ENCODE peak calls at places on chromosomes 6 and 20, in four cellular contexts. V is AG04450, A is GM12878, D is adrenal gland. Y is an unnamed sample.
A peak's percentile ranks its signal among the peaks of the same experiment; 100 is the strongest.

GRCh38 chr20:43767686-43768474 is 41.1 kb upstream of the GTSF1L start:
- DNase-seq in V (no peak), A (no peak), D (no peak), Y (peak; percentile 83)

GRCh38 chr20:62516345-62516744 is 40.5 kb upstream of the GATA5 start:
- DNase-seq in V (no peak), A (no peak), D (no peak), Y (no peak)

GRCh38 chr20:18019068-18019467 is 38.6 kb downstream of the OVOL2 start:
- DNase-seq in V (no peak), A (no peak), D (no peak), Y (no peak)

GRCh38 chr6:129766959-129767728 is 57.2 kb upstream of the ARHGAP18 start:
- DNase-seq in V (peak; percentile 55), A (no peak), D (no peak), Y (peak; percentile 49)

GRCh38 chr6:12610862-12611261 is 105.7 kb upstream of the PHACTR1 start:
- DNase-seq in V (no peak), A (no peak), D (no peak), Y (no peak)

GRCh38 chr6:167804281-167805013 is 22.3 kb upstream of the AFDN start:
- DNase-seq in V (no peak), A (no peak), D (no peak), Y (no peak)

GRCh38 chr6:19424853-19425252 is 412.3 kb upstream of the ID4 start:
- DNase-seq in V (no peak), A (no peak), D (no peak), Y (no peak)

GRCh38 chr6:300494-301198 is 8.4 kb downstream of the DUSP22 start:
- DNase-seq in V (no peak), A (no peak), D (no peak), Y (no peak)

GRCh38 chr6:54971825-54972224 is 125.3 kb downstream of the FAM83B start:
- DNase-seq in V (no peak), A (no peak), D (no peak), Y (no peak)

GRCh38 chr20:18267815-18268214 is 20.5 kb upstream of the ZNF133 start:
- DNase-seq in V (no peak), A (no peak), D (no peak), Y (no peak)

GRCh38 chr20:8489094-8489883 is 357.2 kb downstream of the PLCB1 start:
- DNase-seq in V (no peak), A (no peak), D (no peak), Y (peak; percentile 16)

GRCh38 chr20:58645277-58645968 is 5.7 kb upstream of the STX16 start:
- DNase-seq in V (no peak), A (no peak), D (no peak), Y (peak; percentile 25)

GRCh38 chr20:10715035-10715434 is 41.2 kb upstream of the JAG1 start:
- DNase-seq in V (peak; percentile 58), A (no peak), D (no peak), Y (peak; percentile 31)

GRCh38 chr6:42400886-42401604 is 50.7 kb downstream of the TRERF1 start:
- DNase-seq in V (no peak), A (no peak), D (no peak), Y (no peak)

GRCh38 chr20:9051508-9051907 is 17.4 kb upstream of the PLCB4 start:
- DNase-seq in V (peak; percentile 94), A (no peak), D (no peak), Y (peak; percentile 89)

GRCh38 chr6:139290787-139291294 is 957 bp downstream of the TXLNB start:
- DNase-seq in V (no peak), A (peak; percentile 88), D (peak; percentile 35), Y (peak; percentile 19)

GRCh38 chr6:123925360-123925759 is 121.7 kb downstream of the NKAIN2 start:
- DNase-seq in V (no peak), A (peak; percentile 47), D (no peak), Y (no peak)

GRCh38 chr6:78427386-78427785 is 440.0 kb upstream of the IRAK1BP1 start:
- DNase-seq in V (no peak), A (no peak), D (no peak), Y (no peak)

GRCh38 chr6:106213660-106214276 is 111.8 kb downstream of the ATG5 start:
- DNase-seq in V (no peak), A (no peak), D (no peak), Y (no peak)

GRCh38 chr6:36851632-36852031 is 12.4 kb upstream of the CPNE5 start:
- DNase-seq in V (no peak), A (no peak), D (no peak), Y (no peak)

GRCh38 chr6:24052632-24053031 is 73.4 kb upstream of the NRSN1 start:
- DNase-seq in V (no peak), A (no peak), D (no peak), Y (no peak)

GRCh38 chr6:28648035-28648877 is 122.6 kb downstream of the GPX5 start:
- DNase-seq in V (peak; percentile 49), A (peak; percentile 77), D (peak; percentile 59), Y (peak; percentile 41)

GRCh38 chr20:25632940-25633790 is 9.4 kb upstream of the NANP start:
- DNase-seq in V (no peak), A (no peak), D (no peak), Y (peak; percentile 10)

GRCh38 chr6:142254513-142254912 is 47.3 kb upstream of the ADGRG6 start:
- DNase-seq in V (no peak), A (no peak), D (no peak), Y (no peak)

GRCh38 chr20:61502433-61502832 is 250.4 kb downstream of the CDH4 start:
- DNase-seq in V (no peak), A (no peak), D (no peak), Y (no peak)

GRCh38 chr6:4059115-4059777 is 19.7 kb downstream of the FAM217A start:
- DNase-seq in V (peak; percentile 46), A (no peak), D (no peak), Y (peak; percentile 76)

GRCh38 chr20:14384411-14384810 is 47.0 kb upstream of the FLRT3 start:
- DNase-seq in V (peak; percentile 26), A (no peak), D (no peak), Y (peak; percentile 50)

GRCh38 chr6:155538708-155539107 is 83.1 kb upstream of the NOX3 start:
- DNase-seq in V (no peak), A (no peak), D (no peak), Y (no peak)

GRCh38 chr6:147156799-147157382 is 47.3 kb upstream of the STXBP5 start:
- DNase-seq in V (no peak), A (no peak), D (no peak), Y (no peak)

GRCh38 chr6:31880616-31881015 is 1.8 kb upstream of the SLC44A4 start:
- DNase-seq in V (no peak), A (no peak), D (no peak), Y (no peak)

GRCh38 chr6:100023798-100024197 is 29.8 kb upstream of the MCHR2 start:
- DNase-seq in V (no peak), A (no peak), D (no peak), Y (no peak)

GRCh38 chr6:34065470-34066283 is 80.2 kb downstream of the GRM4 start:
- DNase-seq in V (no peak), A (no peak), D (no peak), Y (peak; percentile 43)

GRCh38 chr6:74100719-74101287 is 404.8 kb downstream of the CD109 start:
- DNase-seq in V (no peak), A (no peak), D (no peak), Y (no peak)

GRCh38 chr6:108853077-108853476 is 4.9 kb downstream of the ARMC2 start:
- DNase-seq in V (no peak), A (no peak), D (no peak), Y (no peak)

GRCh38 chr6:118648866-118649554 is 2.4 kb downstream of the CEP85L start:
- DNase-seq in V (no peak), A (no peak), D (no peak), Y (no peak)

DNA sequence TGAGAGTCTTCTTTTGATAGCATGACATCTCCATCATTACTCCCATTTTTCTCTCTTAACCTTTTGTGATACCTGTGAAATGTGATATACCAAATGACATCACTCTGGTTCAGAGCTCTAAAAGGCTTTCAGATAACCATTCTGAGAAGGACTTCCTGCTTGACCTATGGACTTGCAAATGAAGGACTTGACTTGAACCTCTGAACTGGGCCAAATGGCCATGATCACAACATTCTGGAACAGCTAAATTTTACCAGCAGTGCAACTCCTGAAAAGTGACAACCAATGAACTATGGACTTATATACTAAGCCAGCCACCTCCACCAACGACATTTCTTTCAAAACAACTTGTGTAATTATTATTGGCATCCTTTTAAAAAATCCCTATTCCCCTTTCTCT is 1085.8 kb upstream of the CITED2 start:
- DNase-seq in V (no peak), A (no peak), D (no peak), Y (no peak)
- H3K9me3 ChIP-seq in V (no peaks in the 10 kb centered on the region), A (no peaks in the 10 kb centered on the region), D (no peaks in the 10 kb centered on the region), Y (peaks cover 16% of the 10 kb centered on the region)

DNA sequence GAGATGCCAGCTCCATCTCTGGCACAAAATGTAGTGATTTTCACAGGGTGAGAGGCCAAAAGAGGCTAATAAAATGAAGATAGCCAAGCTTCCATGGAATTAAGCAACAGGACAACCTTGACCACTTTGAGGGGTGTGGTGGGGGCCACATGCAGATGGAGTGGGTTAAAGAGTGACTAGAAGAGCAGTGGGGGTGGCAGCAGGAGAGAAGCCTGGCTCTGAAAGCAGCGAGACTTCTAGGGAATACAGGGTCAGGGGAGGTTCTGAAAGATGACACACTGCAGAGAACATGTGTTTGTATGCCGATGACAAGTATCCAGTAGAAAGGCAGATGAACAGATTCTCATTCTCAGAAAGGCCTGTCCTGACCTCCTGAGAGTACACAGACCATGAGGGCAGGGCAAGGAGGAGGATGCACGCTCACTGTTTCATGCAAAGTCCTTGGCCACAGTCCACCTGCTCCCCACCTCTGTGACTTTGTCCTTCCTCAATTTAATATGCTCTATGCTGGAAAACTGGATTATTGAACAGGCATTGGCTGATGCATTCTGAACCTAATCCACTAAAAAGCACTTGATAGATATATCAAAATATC is 2.8 kb downstream of the LPA start:
- DNase-seq in V (no peak), A (no peak), D (no peak), Y (no peak)
- H3K9me3 ChIP-seq in V (peaks cover 25% of the 10 kb centered on the region), A (no peaks in the 10 kb centered on the region), D (no peaks in the 10 kb centered on the region), Y (no peaks in the 10 kb centered on the region)

GRCh38 chr6:51137777-51138176 is 319.1 kb downstream of the TFAP2B start:
- DNase-seq in V (no peak), A (no peak), D (no peak), Y (no peak)

DNA sequence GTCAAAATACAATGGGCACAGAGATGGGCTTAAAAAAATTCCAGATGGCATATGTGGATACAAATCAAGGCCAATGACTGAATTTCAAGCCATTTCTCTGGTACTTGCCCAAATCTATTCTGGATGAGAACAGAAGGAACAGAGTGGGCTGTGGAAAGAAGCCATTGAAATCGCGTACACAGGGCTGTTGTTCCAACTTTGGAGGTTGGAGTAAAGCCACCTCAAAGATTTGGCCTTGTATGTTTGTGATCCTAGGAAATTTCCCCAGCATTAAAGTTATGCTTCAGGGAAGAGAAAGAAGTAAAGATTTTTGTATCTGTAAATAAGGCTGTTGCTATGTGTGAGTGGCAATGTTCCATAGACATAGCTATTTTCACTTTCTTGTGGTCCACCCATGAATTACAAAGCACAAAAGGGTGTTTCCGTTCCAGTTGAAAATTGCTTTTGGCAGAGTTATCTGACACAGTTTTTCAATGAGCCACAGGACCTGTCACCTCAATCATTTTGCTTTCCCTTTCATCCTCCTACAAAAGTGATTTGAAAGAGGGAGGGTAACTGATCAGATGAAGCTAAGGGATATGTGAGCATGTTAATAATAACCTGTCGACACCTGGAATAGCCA is 321.3 kb downstream of the TFAP2B start:
- DNase-seq in V (no peak), A (no peak), D (no peak), Y (no peak)
- H3K9me3 ChIP-seq in V (peaks cover 15% of the 10 kb centered on the region), A (no peaks in the 10 kb centered on the region), D (no peaks in the 10 kb centered on the region), Y (no peaks in the 10 kb centered on the region)

DNA sequence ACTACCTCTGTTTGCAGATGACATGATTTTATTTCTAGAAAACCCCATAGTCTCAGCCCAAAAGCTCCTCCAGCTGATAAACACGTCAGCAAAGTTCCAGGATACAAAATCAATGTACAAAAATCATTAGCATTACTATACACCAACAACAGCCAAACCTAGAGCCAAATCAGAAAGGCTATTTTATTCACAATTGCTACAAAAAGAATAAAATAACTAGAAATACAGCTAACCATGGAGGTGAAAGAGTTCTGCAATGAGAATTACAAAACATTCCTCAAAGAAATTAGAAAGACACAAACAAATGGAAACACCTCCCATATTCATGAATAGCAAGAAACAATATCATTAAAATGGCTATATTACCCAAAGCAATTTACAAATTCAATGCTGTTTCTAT is 65.6 kb upstream of the HTR1E start:
- DNase-seq in V (no peak), A (no peak), D (no peak), Y (no peak)
- H3K9me3 ChIP-seq in V (peaks cover 12% of the 10 kb centered on the region), A (no peaks in the 10 kb centered on the region), D (peaks cover 6% of the 10 kb centered on the region), Y (no peaks in the 10 kb centered on the region)

Y was measured in MG63.